ENCODE peak calls at places on chromosomes 4 and X, in seven cellular contexts. One of them, this sample, is unnamed.
A peak's percentile ranks its signal among the peaks of the same experiment; 100 is the strongest.

GRCh38 chrX:15616531-15616930 is 15.8 kb upstream of the ACE2 start:
- DNase-seq in heart right ventricle: no peak
- DNase-seq in effector memory CD4-positive, alpha-beta T cell: no peak
- DNase-seq in MM.1S: no peak
- DNase-seq in suprapubic skin: no peak
- DNase-seq in lower lobe of right lung: no peak
- DNase-seq in GM23248: no peak
- DNase-seq in this sample: peak; percentile 81

GRCh38 chr4:114180481-114180880 is 201.0 kb upstream of the ARSJ start:
- DNase-seq in heart right ventricle: peak; percentile 6
- DNase-seq in effector memory CD4-positive, alpha-beta T cell: peak; percentile 5
- DNase-seq in MM.1S: no peak
- DNase-seq in suprapubic skin: no peak
- DNase-seq in lower lobe of right lung: no peak
- DNase-seq in GM23248: peak; percentile 83
- DNase-seq in this sample: peak; percentile 60

GRCh38 chrX:71632923-71633657 is 14.8 kb upstream of the CXCR3 start:
- DNase-seq in heart right ventricle: no peak
- DNase-seq in effector memory CD4-positive, alpha-beta T cell: no peak
- DNase-seq in MM.1S: no peak
- DNase-seq in suprapubic skin: no peak
- DNase-seq in lower lobe of right lung: no peak
- DNase-seq in GM23248: no peak
- DNase-seq in this sample: no peak

GRCh38 chr4:6235901-6236625 is 33.6 kb upstream of the WFS1 start:
- DNase-seq in heart right ventricle: no peak
- DNase-seq in effector memory CD4-positive, alpha-beta T cell: no peak
- DNase-seq in MM.1S: no peak
- DNase-seq in suprapubic skin: peak; percentile 21
- DNase-seq in lower lobe of right lung: no peak
- DNase-seq in GM23248: no peak
- DNase-seq in this sample: no peak

GRCh38 chrX:133390647-133391046 is 24.6 kb downstream of the GPC4 start:
- DNase-seq in heart right ventricle: no peak
- DNase-seq in effector memory CD4-positive, alpha-beta T cell: no peak
- DNase-seq in MM.1S: no peak
- DNase-seq in suprapubic skin: no peak
- DNase-seq in lower lobe of right lung: no peak
- DNase-seq in GM23248: no peak
- DNase-seq in this sample: no peak

GRCh38 chr4:41657561-41657960 is 91.0 kb downstream of the PHOX2B start:
- DNase-seq in heart right ventricle: no peak
- DNase-seq in effector memory CD4-positive, alpha-beta T cell: no peak
- DNase-seq in MM.1S: no peak
- DNase-seq in suprapubic skin: no peak
- DNase-seq in lower lobe of right lung: no peak
- DNase-seq in GM23248: no peak
- DNase-seq in this sample: no peak

GRCh38 chr4:2954358-2955185 is 8.6 kb downstream of the NOP14 start:
- DNase-seq in heart right ventricle: no peak
- DNase-seq in effector memory CD4-positive, alpha-beta T cell: peak; percentile 36
- DNase-seq in MM.1S: peak; percentile 23
- DNase-seq in suprapubic skin: no peak
- DNase-seq in lower lobe of right lung: no peak
- DNase-seq in GM23248: no peak
- DNase-seq in this sample: no peak

GRCh38 chr4:153234923-153235322 is 30.7 kb downstream of the TRIM2 start:
- DNase-seq in heart right ventricle: no peak
- DNase-seq in effector memory CD4-positive, alpha-beta T cell: no peak
- DNase-seq in MM.1S: no peak
- DNase-seq in suprapubic skin: no peak
- DNase-seq in lower lobe of right lung: no peak
- DNase-seq in GM23248: peak; percentile 62
- DNase-seq in this sample: no peak

GRCh38 chr4:98639108-98639507 is 19.3 kb downstream of the TSPAN5 start:
- DNase-seq in heart right ventricle: no peak
- DNase-seq in effector memory CD4-positive, alpha-beta T cell: no peak
- DNase-seq in MM.1S: no peak
- DNase-seq in suprapubic skin: no peak
- DNase-seq in lower lobe of right lung: no peak
- DNase-seq in GM23248: no peak
- DNase-seq in this sample: no peak

GRCh38 chr4:23476514-23477090 is 413.2 kb downstream of the PPARGC1A start:
- DNase-seq in heart right ventricle: no peak
- DNase-seq in effector memory CD4-positive, alpha-beta T cell: no peak
- DNase-seq in MM.1S: no peak
- DNase-seq in suprapubic skin: no peak
- DNase-seq in lower lobe of right lung: no peak
- DNase-seq in GM23248: no peak
- DNase-seq in this sample: no peak

GRCh38 chrX:102765794-102766193 is 45.3 kb downstream of the GPRASP3 start:
- DNase-seq in heart right ventricle: no peak
- DNase-seq in effector memory CD4-positive, alpha-beta T cell: no peak
- DNase-seq in MM.1S: no peak
- DNase-seq in suprapubic skin: no peak
- DNase-seq in lower lobe of right lung: no peak
- DNase-seq in GM23248: peak; percentile 74
- DNase-seq in this sample: no peak

GRCh38 chr4:184471872-184472539 is 2.3 kb downstream of the IRF2 start:
- DNase-seq in heart right ventricle: no peak
- DNase-seq in effector memory CD4-positive, alpha-beta T cell: no peak
- DNase-seq in MM.1S: peak; percentile 69
- DNase-seq in suprapubic skin: no peak
- DNase-seq in lower lobe of right lung: no peak
- DNase-seq in GM23248: peak; percentile 70
- DNase-seq in this sample: no peak

GRCh38 chrX:63958134-63958865 is 173.3 kb upstream of the ARHGEF9 start:
- DNase-seq in heart right ventricle: no peak
- DNase-seq in effector memory CD4-positive, alpha-beta T cell: no peak
- DNase-seq in MM.1S: no peak
- DNase-seq in suprapubic skin: no peak
- DNase-seq in lower lobe of right lung: no peak
- DNase-seq in GM23248: no peak
- DNase-seq in this sample: no peak

GRCh38 chr4:144591401-144591800 is 54.6 kb upstream of the HHIP start:
- DNase-seq in heart right ventricle: no peak
- DNase-seq in effector memory CD4-positive, alpha-beta T cell: no peak
- DNase-seq in MM.1S: no peak
- DNase-seq in suprapubic skin: no peak
- DNase-seq in lower lobe of right lung: peak; percentile 36
- DNase-seq in GM23248: peak; percentile 83
- DNase-seq in this sample: no peak

GRCh38 chr4:176526704-176527103 is 206.9 kb downstream of the SPCS3 start:
- DNase-seq in heart right ventricle: no peak
- DNase-seq in effector memory CD4-positive, alpha-beta T cell: no peak
- DNase-seq in MM.1S: no peak
- DNase-seq in suprapubic skin: no peak
- DNase-seq in lower lobe of right lung: no peak
- DNase-seq in GM23248: no peak
- DNase-seq in this sample: no peak

GRCh38 chr4:69025191-69025998 is 70.9 kb upstream of the UGT2B7 start:
- DNase-seq in heart right ventricle: no peak
- DNase-seq in effector memory CD4-positive, alpha-beta T cell: no peak
- DNase-seq in MM.1S: peak; percentile 23
- DNase-seq in suprapubic skin: no peak
- DNase-seq in lower lobe of right lung: no peak
- DNase-seq in GM23248: no peak
- DNase-seq in this sample: no peak

GRCh38 chr4:187480146-187481145 is 515.1 kb upstream of the ZFP42 start:
- DNase-seq in heart right ventricle: no peak
- DNase-seq in effector memory CD4-positive, alpha-beta T cell: no peak
- DNase-seq in MM.1S: no peak
- DNase-seq in suprapubic skin: no peak
- DNase-seq in lower lobe of right lung: no peak
- DNase-seq in GM23248: peak; percentile 17
- DNase-seq in this sample: no peak

GRCh38 chr4:178244785-178245184 is 802.5 kb upstream of the AGA start:
- DNase-seq in heart right ventricle: no peak
- DNase-seq in effector memory CD4-positive, alpha-beta T cell: no peak
- DNase-seq in MM.1S: no peak
- DNase-seq in suprapubic skin: no peak
- DNase-seq in lower lobe of right lung: no peak
- DNase-seq in GM23248: no peak
- DNase-seq in this sample: no peak

GRCh38 chr4:8355864-8356565 is 84.5 kb downstream of the ACOX3 start:
- DNase-seq in heart right ventricle: no peak
- DNase-seq in effector memory CD4-positive, alpha-beta T cell: no peak
- DNase-seq in MM.1S: no peak
- DNase-seq in suprapubic skin: peak; percentile 47
- DNase-seq in lower lobe of right lung: no peak
- DNase-seq in GM23248: peak; percentile 26
- DNase-seq in this sample: no peak

GRCh38 chrX:135114392-135114791 is 5.9 kb downstream of the ETDB start:
- DNase-seq in heart right ventricle: no peak
- DNase-seq in effector memory CD4-positive, alpha-beta T cell: no peak
- DNase-seq in MM.1S: peak; percentile 18
- DNase-seq in suprapubic skin: no peak
- DNase-seq in lower lobe of right lung: no peak
- DNase-seq in GM23248: no peak
- DNase-seq in this sample: no peak

GRCh38 chrX:53716328-53717088 is 30.0 kb upstream of the HUWE1 start:
- DNase-seq in heart right ventricle: no peak
- DNase-seq in effector memory CD4-positive, alpha-beta T cell: peak; percentile 46
- DNase-seq in MM.1S: peak; percentile 71
- DNase-seq in suprapubic skin: no peak
- DNase-seq in lower lobe of right lung: no peak
- DNase-seq in GM23248: no peak
- DNase-seq in this sample: no peak

GRCh38 chr4:32462944-32463343 is 1742.8 kb downstream of the PCDH7 start:
- DNase-seq in heart right ventricle: no peak
- DNase-seq in effector memory CD4-positive, alpha-beta T cell: no peak
- DNase-seq in MM.1S: peak; percentile 31
- DNase-seq in suprapubic skin: no peak
- DNase-seq in lower lobe of right lung: no peak
- DNase-seq in GM23248: peak; percentile 31
- DNase-seq in this sample: no peak

DNA sequence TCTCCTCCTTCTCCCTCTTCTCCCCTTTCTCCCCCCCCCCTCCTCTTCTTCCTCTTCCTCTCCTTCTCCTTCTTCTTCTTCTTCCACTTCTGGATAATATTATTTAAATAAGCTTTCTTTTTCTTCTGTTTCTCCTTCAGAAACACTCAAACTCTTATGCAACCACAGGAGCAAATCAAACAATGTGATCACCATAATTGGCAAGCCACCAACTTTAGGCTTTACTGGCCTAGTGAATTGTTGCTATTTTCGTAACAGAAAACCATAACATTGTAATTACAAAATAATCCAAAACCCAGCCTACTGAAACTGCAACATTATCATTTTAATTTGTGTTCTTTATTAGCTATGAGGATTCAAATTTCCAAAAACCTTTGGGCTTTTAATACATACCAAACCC is 14.3 kb downstream of the DCAF8L1 start:
- DNase-seq in heart right ventricle: no peak
- DNase-seq in effector memory CD4-positive, alpha-beta T cell: no peak
- DNase-seq in MM.1S: no peak
- DNase-seq in suprapubic skin: no peak
- DNase-seq in lower lobe of right lung: no peak
- DNase-seq in GM23248: no peak
- DNase-seq in this sample: no peak
- H3K27ac ChIP-seq in heart right ventricle: no peak overlapping the region
- H3K27ac ChIP-seq in effector memory CD4-positive, alpha-beta T cell: no peak overlapping the region
- H3K27ac ChIP-seq in MM.1S: no peak overlapping the region
- H3K27ac ChIP-seq in suprapubic skin: no peak overlapping the region
- H3K27ac ChIP-seq in lower lobe of right lung: no peak overlapping the region
- H3K27ac ChIP-seq in GM23248: no peak overlapping the region
- H3K27ac ChIP-seq in this sample: no peak overlapping the region

GRCh38 chrX:107734646-107735045 is 40.9 kb downstream of the TSC22D3 start:
- DNase-seq in heart right ventricle: no peak
- DNase-seq in effector memory CD4-positive, alpha-beta T cell: no peak
- DNase-seq in MM.1S: no peak
- DNase-seq in suprapubic skin: no peak
- DNase-seq in lower lobe of right lung: no peak
- DNase-seq in GM23248: no peak
- DNase-seq in this sample: no peak
- H3K4me3 ChIP-seq in heart right ventricle: no peak overlapping the region
- H3K4me3 ChIP-seq in effector memory CD4-positive, alpha-beta T cell: no peak overlapping the region
- H3K4me3 ChIP-seq in MM.1S: no peak overlapping the region
- H3K4me3 ChIP-seq in suprapubic skin: no peak overlapping the region
- H3K4me3 ChIP-seq in lower lobe of right lung: no peak overlapping the region
- H3K4me3 ChIP-seq in GM23248: no peak overlapping the region
- H3K4me3 ChIP-seq in this sample: no peak overlapping the region

DNA sequence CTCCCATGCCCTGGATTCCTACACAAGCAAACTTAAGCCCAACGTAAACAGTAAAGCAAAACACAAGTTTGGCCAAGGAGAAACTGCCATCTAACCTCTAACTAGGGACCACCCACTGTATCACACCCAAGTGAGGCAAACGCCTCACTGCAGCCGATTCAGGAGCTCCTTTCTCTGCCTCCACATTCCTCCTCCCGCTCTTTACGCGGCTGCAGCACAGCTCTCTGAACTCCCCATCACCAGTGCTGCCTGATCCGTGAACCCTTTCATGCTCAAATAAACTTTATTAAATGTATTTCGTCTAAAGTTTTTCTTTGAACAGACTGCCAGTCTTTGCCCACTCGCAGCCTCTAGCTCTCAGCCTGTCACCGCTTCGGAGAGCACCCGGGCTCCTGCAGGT is 6.6 kb downstream of the PNMA6E start:
- DNase-seq in heart right ventricle: no peak
- DNase-seq in effector memory CD4-positive, alpha-beta T cell: no peak
- DNase-seq in MM.1S: no peak
- DNase-seq in suprapubic skin: no peak
- DNase-seq in lower lobe of right lung: no peak
- DNase-seq in GM23248: no peak
- DNase-seq in this sample: no peak
- H3K9me3 ChIP-seq in heart right ventricle: no peaks in the 10 kb centered on the region
- H3K9me3 ChIP-seq in effector memory CD4-positive, alpha-beta T cell: no peaks in the 10 kb centered on the region
- H3K9me3 ChIP-seq in MM.1S: no peaks in the 10 kb centered on the region
- H3K9me3 ChIP-seq in suprapubic skin: no peaks in the 10 kb centered on the region
- H3K9me3 ChIP-seq in lower lobe of right lung: no peaks in the 10 kb centered on the region
- H3K9me3 ChIP-seq in GM23248: no peaks in the 10 kb centered on the region
- H3K9me3 ChIP-seq in this sample: no peaks in the 10 kb centered on the region

GRCh38 chr4:20840648-20841190 is 140.5 kb downstream of the PACRGL start:
- DNase-seq in heart right ventricle: no peak
- DNase-seq in effector memory CD4-positive, alpha-beta T cell: no peak
- DNase-seq in MM.1S: no peak
- DNase-seq in suprapubic skin: no peak
- DNase-seq in lower lobe of right lung: no peak
- DNase-seq in GM23248: no peak
- DNase-seq in this sample: no peak

GRCh38 chr4:20838476-20838875 is 138.2 kb downstream of the PACRGL start:
- DNase-seq in heart right ventricle: no peak
- DNase-seq in effector memory CD4-positive, alpha-beta T cell: no peak
- DNase-seq in MM.1S: no peak
- DNase-seq in suprapubic skin: no peak
- DNase-seq in lower lobe of right lung: no peak
- DNase-seq in GM23248: no peak
- DNase-seq in this sample: no peak

GRCh38 chr4:20844311-20844710 is 144.1 kb downstream of the PACRGL start:
- DNase-seq in heart right ventricle: no peak
- DNase-seq in effector memory CD4-positive, alpha-beta T cell: no peak
- DNase-seq in MM.1S: no peak
- DNase-seq in suprapubic skin: no peak
- DNase-seq in lower lobe of right lung: no peak
- DNase-seq in GM23248: no peak
- DNase-seq in this sample: no peak

DNA sequence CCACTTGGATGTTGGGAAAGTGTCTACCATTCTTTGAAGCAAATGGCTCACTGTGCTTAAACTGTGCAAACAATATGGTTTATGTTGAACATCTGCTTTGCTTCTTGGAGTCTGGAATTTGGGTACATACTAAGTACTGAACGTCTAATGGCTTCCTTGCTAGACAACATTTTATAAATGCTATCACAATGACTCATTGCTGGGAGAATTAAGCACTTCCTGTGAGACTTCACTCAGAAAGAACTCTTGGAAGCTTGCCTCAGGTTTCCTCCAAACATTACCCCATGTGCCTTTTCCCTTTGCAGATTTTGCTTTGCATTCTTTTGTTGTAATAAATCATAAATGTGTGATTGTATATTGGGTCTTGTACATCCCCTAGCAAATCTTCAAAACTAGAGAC is 139.7 kb downstream of the PACRGL start:
- DNase-seq in heart right ventricle: no peak
- DNase-seq in effector memory CD4-positive, alpha-beta T cell: no peak
- DNase-seq in MM.1S: no peak
- DNase-seq in suprapubic skin: no peak
- DNase-seq in lower lobe of right lung: no peak
- DNase-seq in GM23248: peak; percentile 80
- DNase-seq in this sample: no peak
- H3K27ac ChIP-seq in heart right ventricle: no peak overlapping the region
- H3K27ac ChIP-seq in effector memory CD4-positive, alpha-beta T cell: no peak overlapping the region
- H3K27ac ChIP-seq in MM.1S: no peak overlapping the region
- H3K27ac ChIP-seq in suprapubic skin: no peak overlapping the region
- H3K27ac ChIP-seq in lower lobe of right lung: no peak overlapping the region
- H3K27ac ChIP-seq in GM23248: peak overlapping the region; percentile 11
- H3K27ac ChIP-seq in this sample: no peak overlapping the region

This sample was measured in right cardiac atrium.